ENCODE peak calls at places on chromosome 2, in five cellular contexts. One of them, this sample, is unnamed.

GRCh38 chr2:100773538-100773937 is 46.4 kb upstream of the NPAS2 start:
- DNase-seq in endothelial cell: no peak
- DNase-seq in epithelial cell of esophagus: no peak
- DNase-seq in GM12892: no peak
- DNase-seq in left colon: no peak
- DNase-seq in this sample: no peak

GRCh38 chr2:43221660-43222471 is 4.5 kb downstream of the ZFP36L2 start:
- DNase-seq in endothelial cell: peak
- DNase-seq in epithelial cell of esophagus: peak
- DNase-seq in GM12892: no peak
- DNase-seq in left colon: peak
- DNase-seq in this sample: no peak

GRCh38 chr2:144643537-144644336 is 123.8 kb upstream of the ZEB2 start:
- DNase-seq in endothelial cell: no peak
- DNase-seq in epithelial cell of esophagus: no peak
- DNase-seq in GM12892: no peak
- DNase-seq in left colon: no peak
- DNase-seq in this sample: no peak

GRCh38 chr2:135893374-135893794 is 17.1 kb upstream of the MCM6 start:
- DNase-seq in endothelial cell: no peak
- DNase-seq in epithelial cell of esophagus: no peak
- DNase-seq in GM12892: no peak
- DNase-seq in left colon: no peak
- DNase-seq in this sample: no peak

GRCh38 chr2:19580830-19581229 is 222.4 kb upstream of the OSR1 start:
- DNase-seq in endothelial cell: no peak
- DNase-seq in epithelial cell of esophagus: no peak
- DNase-seq in GM12892: no peak
- DNase-seq in left colon: no peak
- DNase-seq in this sample: no peak

GRCh38 chr2:127046579-127046978 is 60.4 kb downstream of the BIN1 start:
- DNase-seq in endothelial cell: no peak
- DNase-seq in epithelial cell of esophagus: no peak
- DNase-seq in GM12892: no peak
- DNase-seq in left colon: peak
- DNase-seq in this sample: no peak

GRCh38 chr2:230738924-230739323 is 26.3 kb downstream of the CAB39 start:
- DNase-seq in endothelial cell: no peak
- DNase-seq in epithelial cell of esophagus: no peak
- DNase-seq in GM12892: no peak
- DNase-seq in left colon: no peak
- DNase-seq in this sample: no peak

GRCh38 chr2:171530378-171530777 is 8.1 kb downstream of the CYBRD1 start:
- DNase-seq in endothelial cell: no peak
- DNase-seq in epithelial cell of esophagus: no peak
- DNase-seq in GM12892: no peak
- DNase-seq in left colon: no peak
- DNase-seq in this sample: no peak

GRCh38 chr2:5521462-5521861 is 170.7 kb upstream of the SOX11 start:
- DNase-seq in endothelial cell: no peak
- DNase-seq in epithelial cell of esophagus: no peak
- DNase-seq in GM12892: no peak
- DNase-seq in left colon: no peak
- DNase-seq in this sample: no peak

GRCh38 chr2:181812106-181812745 is 79.3 kb upstream of the ITPRID2 start:
- DNase-seq in endothelial cell: no peak
- DNase-seq in epithelial cell of esophagus: peak
- DNase-seq in GM12892: no peak
- DNase-seq in left colon: no peak
- DNase-seq in this sample: no peak

GRCh38 chr2:239025081-239025801 is 177.4 kb downstream of the TWIST2 start:
- DNase-seq in endothelial cell: no peak
- DNase-seq in epithelial cell of esophagus: peak
- DNase-seq in GM12892: no peak
- DNase-seq in left colon: no peak
- DNase-seq in this sample: no peak

GRCh38 chr2:98356729-98357128 is 10.5 kb downstream of the CNGA3 start:
- DNase-seq in endothelial cell: no peak
- DNase-seq in epithelial cell of esophagus: peak
- DNase-seq in GM12892: no peak
- DNase-seq in left colon: no peak
- DNase-seq in this sample: no peak

GRCh38 chr2:163734911-163735691 is 707 bp downstream of the FIGN start:
- DNase-seq in endothelial cell: no peak
- DNase-seq in epithelial cell of esophagus: peak
- DNase-seq in GM12892: no peak
- DNase-seq in left colon: no peak
- DNase-seq in this sample: no peak

GRCh38 chr2:149470046-149470445 is 117.5 kb downstream of the MMADHC start:
- DNase-seq in endothelial cell: no peak
- DNase-seq in epithelial cell of esophagus: no peak
- DNase-seq in GM12892: no peak
- DNase-seq in left colon: no peak
- DNase-seq in this sample: no peak

GRCh38 chr2:218960196-218961165 is 1.0 kb downstream of the CDK5R2 start:
- DNase-seq in endothelial cell: no peak
- DNase-seq in epithelial cell of esophagus: no peak
- DNase-seq in GM12892: no peak
- DNase-seq in left colon: no peak
- DNase-seq in this sample: no peak

GRCh38 chr2:27262379-27263286 is at the start of gene SLC30A3:
- DNase-seq in endothelial cell: peak
- DNase-seq in epithelial cell of esophagus: peak
- DNase-seq in GM12892: peak
- DNase-seq in left colon: peak
- DNase-seq in this sample: peak

GRCh38 chr2:230690439-230690838 is 22.2 kb upstream of the CAB39 start:
- DNase-seq in endothelial cell: no peak
- DNase-seq in epithelial cell of esophagus: no peak
- DNase-seq in GM12892: no peak
- DNase-seq in left colon: no peak
- DNase-seq in this sample: no peak

GRCh38 chr2:190910341-190911136 is 29.9 kb downstream of the GLS start:
- DNase-seq in endothelial cell: no peak
- DNase-seq in epithelial cell of esophagus: peak
- DNase-seq in GM12892: no peak
- DNase-seq in left colon: no peak
- DNase-seq in this sample: no peak

GRCh38 chr2:54240515-54241219 is 15.4 kb downstream of the TSPYL6 start:
- DNase-seq in endothelial cell: no peak
- DNase-seq in epithelial cell of esophagus: peak
- DNase-seq in GM12892: no peak
- DNase-seq in left colon: no peak
- DNase-seq in this sample: no peak

GRCh38 chr2:105545731-105546622 is 147.1 kb upstream of the FHL2 start:
- DNase-seq in endothelial cell: peak
- DNase-seq in epithelial cell of esophagus: peak
- DNase-seq in GM12892: no peak
- DNase-seq in left colon: no peak
- DNase-seq in this sample: peak

GRCh38 chr2:152632736-152633135 is 84.5 kb downstream of the PRPF40A start:
- DNase-seq in endothelial cell: no peak
- DNase-seq in epithelial cell of esophagus: no peak
- DNase-seq in GM12892: no peak
- DNase-seq in left colon: no peak
- DNase-seq in this sample: no peak

GRCh38 chr2:4780679-4781078 is 911.5 kb upstream of the SOX11 start:
- DNase-seq in endothelial cell: no peak
- DNase-seq in epithelial cell of esophagus: peak
- DNase-seq in GM12892: no peak
- DNase-seq in left colon: no peak
- DNase-seq in this sample: no peak

GRCh38 chr2:75548036-75548573 is 12.6 kb downstream of the EVA1A start:
- DNase-seq in endothelial cell: no peak
- DNase-seq in epithelial cell of esophagus: peak
- DNase-seq in GM12892: no peak
- DNase-seq in left colon: no peak
- DNase-seq in this sample: no peak

GRCh38 chr2:242031481-242032019 is 162.0 kb downstream of the RTP5 start:
- DNase-seq in endothelial cell: no peak
- DNase-seq in epithelial cell of esophagus: peak
- DNase-seq in GM12892: no peak
- DNase-seq in left colon: no peak
- DNase-seq in this sample: no peak

GRCh38 chr2:188940171-188940570 is 34.0 kb upstream of the COL3A1 start:
- DNase-seq in endothelial cell: no peak
- DNase-seq in epithelial cell of esophagus: no peak
- DNase-seq in GM12892: no peak
- DNase-seq in left colon: no peak
- DNase-seq in this sample: no peak

GRCh38 chr2:224412064-224412921 is 10.4 kb upstream of the FAM124B start:
- DNase-seq in endothelial cell: no peak
- DNase-seq in epithelial cell of esophagus: peak
- DNase-seq in GM12892: no peak
- DNase-seq in left colon: no peak
- DNase-seq in this sample: no peak

GRCh38 chr2:59184281-59185020 is 943.3 kb upstream of the FANCL start:
- DNase-seq in endothelial cell: no peak
- DNase-seq in epithelial cell of esophagus: peak
- DNase-seq in GM12892: no peak
- DNase-seq in left colon: no peak
- DNase-seq in this sample: no peak

GRCh38 chr2:155546715-155547555 is 785.6 kb downstream of the NR4A2 start:
- DNase-seq in endothelial cell: no peak
- DNase-seq in epithelial cell of esophagus: no peak
- DNase-seq in GM12892: no peak
- DNase-seq in left colon: no peak
- DNase-seq in this sample: no peak

GRCh38 chr2:175107146-175107545 is 60.9 kb downstream of the ATF2 start:
- DNase-seq in endothelial cell: no peak
- DNase-seq in epithelial cell of esophagus: no peak
- DNase-seq in GM12892: no peak
- DNase-seq in left colon: no peak
- DNase-seq in this sample: no peak

GRCh38 chr2:207110310-207110709 is 55.4 kb downstream of the KLF7 start:
- DNase-seq in endothelial cell: no peak
- DNase-seq in epithelial cell of esophagus: no peak
- DNase-seq in GM12892: no peak
- DNase-seq in left colon: no peak
- DNase-seq in this sample: no peak